ENCODE peak calls at places on chromosomes 13 and 19, in ten cellular contexts. One of them, this sample, is unnamed.

GRCh38 chr13:30898721-30899188 is 7.3 kb upstream of the MEDAG start:
- DNase-seq in HCT116: no peak
- DNase-seq in esophagus muscularis mucosa: no peak
- DNase-seq in GM23338: no peak
- DNase-seq in transverse colon: no peak
- DNase-seq in GM12878: no peak
- DNase-seq in stomach: no peak
- DNase-seq in upper lobe of left lung: peak
- DNase-seq in SK-N-SH: no peak
- DNase-seq in HepG2: peak
- DNase-seq in this sample: no peak

GRCh38 chr13:27472441-27472840 is 22.1 kb upstream of the MTIF3 start:
- DNase-seq in HCT116: no peak
- DNase-seq in esophagus muscularis mucosa: no peak
- DNase-seq in GM23338: no peak
- DNase-seq in transverse colon: no peak
- DNase-seq in GM12878: no peak
- DNase-seq in stomach: no peak
- DNase-seq in upper lobe of left lung: no peak
- DNase-seq in SK-N-SH: no peak
- DNase-seq in HepG2: no peak
- DNase-seq in this sample: no peak

GRCh38 chr13:49821216-49821820 is 28.8 kb upstream of the KPNA3 start:
- DNase-seq in HCT116: no peak
- DNase-seq in esophagus muscularis mucosa: no peak
- DNase-seq in GM23338: peak
- DNase-seq in transverse colon: no peak
- DNase-seq in GM12878: no peak
- DNase-seq in stomach: no peak
- DNase-seq in upper lobe of left lung: no peak
- DNase-seq in SK-N-SH: no peak
- DNase-seq in HepG2: no peak
- DNase-seq in this sample: no peak

GRCh38 chr19:56141416-56141992 is 417 bp downstream of the ZNF444 start:
- DNase-seq in HCT116: no peak
- DNase-seq in esophagus muscularis mucosa: no peak
- DNase-seq in GM23338: peak
- DNase-seq in transverse colon: peak
- DNase-seq in GM12878: no peak
- DNase-seq in stomach: no peak
- DNase-seq in upper lobe of left lung: no peak
- DNase-seq in SK-N-SH: no peak
- DNase-seq in HepG2: no peak
- DNase-seq in this sample: no peak

GRCh38 chr13:97753942-97754670 is 199.4 kb upstream of the IPO5 start:
- DNase-seq in HCT116: no peak
- DNase-seq in esophagus muscularis mucosa: peak
- DNase-seq in GM23338: peak
- DNase-seq in transverse colon: no peak
- DNase-seq in GM12878: no peak
- DNase-seq in stomach: no peak
- DNase-seq in upper lobe of left lung: no peak
- DNase-seq in SK-N-SH: no peak
- DNase-seq in HepG2: no peak
- DNase-seq in this sample: no peak

GRCh38 chr13:33087091-33087490 is 70.9 kb downstream of the KL start:
- DNase-seq in HCT116: no peak
- DNase-seq in esophagus muscularis mucosa: no peak
- DNase-seq in GM23338: no peak
- DNase-seq in transverse colon: no peak
- DNase-seq in GM12878: no peak
- DNase-seq in stomach: no peak
- DNase-seq in upper lobe of left lung: no peak
- DNase-seq in SK-N-SH: no peak
- DNase-seq in HepG2: no peak
- DNase-seq in this sample: no peak

GRCh38 chr19:6264077-6264445 is 15.7 kb downstream of the MLLT1 start:
- DNase-seq in HCT116: no peak
- DNase-seq in esophagus muscularis mucosa: no peak
- DNase-seq in GM23338: no peak
- DNase-seq in transverse colon: no peak
- DNase-seq in GM12878: no peak
- DNase-seq in stomach: no peak
- DNase-seq in upper lobe of left lung: no peak
- DNase-seq in SK-N-SH: no peak
- DNase-seq in HepG2: no peak
- DNase-seq in this sample: no peak

GRCh38 chr19:39430675-39431593 is 4.8 kb downstream of the RPS16 start:
- DNase-seq in HCT116: peak
- DNase-seq in esophagus muscularis mucosa: no peak
- DNase-seq in GM23338: peak
- DNase-seq in transverse colon: peak
- DNase-seq in GM12878: no peak
- DNase-seq in stomach: no peak
- DNase-seq in upper lobe of left lung: peak
- DNase-seq in SK-N-SH: no peak
- DNase-seq in HepG2: peak
- DNase-seq in this sample: no peak

DNA sequence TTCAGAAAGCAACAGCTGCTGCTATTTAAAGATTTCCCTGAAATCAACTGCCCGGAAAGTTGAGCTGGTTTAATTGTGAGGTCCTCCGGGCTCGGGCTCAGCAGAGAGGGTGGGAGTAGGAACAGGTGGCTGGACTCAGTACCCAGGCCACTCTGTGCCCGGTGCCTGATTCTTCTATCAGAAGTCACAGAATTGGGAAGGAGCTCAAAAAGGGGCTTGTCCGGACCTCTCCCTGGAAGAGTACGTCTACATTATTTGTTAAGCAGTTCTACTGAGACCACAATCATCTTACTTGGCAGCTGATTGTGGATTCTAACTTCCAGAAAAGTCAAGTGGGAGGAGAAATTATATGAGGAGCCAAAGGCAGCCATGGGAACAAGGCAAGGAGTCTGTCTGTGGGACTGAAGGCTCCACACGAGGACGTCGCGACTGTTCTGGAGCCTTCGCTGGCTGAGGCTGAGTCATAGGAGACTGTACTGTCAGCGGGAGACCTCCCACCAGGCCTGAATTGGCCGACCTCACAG is 91.7 kb upstream of the ANKRD10 start:
- DNase-seq in HCT116: no peak
- DNase-seq in esophagus muscularis mucosa: no peak
- DNase-seq in GM23338: peak
- DNase-seq in transverse colon: peak
- DNase-seq in GM12878: no peak
- DNase-seq in stomach: no peak
- DNase-seq in upper lobe of left lung: peak
- DNase-seq in SK-N-SH: no peak
- DNase-seq in HepG2: no peak
- DNase-seq in this sample: no peak
- TF ChIP-seq POLR2AphosphoS5 in HCT116: peak
- TF ChIP-seq POLR2AphosphoS5 in esophagus muscularis mucosa: peak
- TF ChIP-seq POLR2AphosphoS5 in GM23338: no peak
- TF ChIP-seq POLR2AphosphoS5 in transverse colon: no peak
- TF ChIP-seq POLR2AphosphoS5 in GM12878: no peak
- TF ChIP-seq POLR2AphosphoS5 in stomach: peak
- TF ChIP-seq POLR2AphosphoS5 in upper lobe of left lung: no peak
- TF ChIP-seq POLR2AphosphoS5 in SK-N-SH: no peak
- TF ChIP-seq POLR2AphosphoS5 in HepG2: no peak
- TF ChIP-seq POLR2AphosphoS5 in this sample: no peak

GRCh38 chr19:30338066-30338465 is 34.1 kb upstream of the ZNF536 start:
- DNase-seq in HCT116: no peak
- DNase-seq in esophagus muscularis mucosa: no peak
- DNase-seq in GM23338: no peak
- DNase-seq in transverse colon: no peak
- DNase-seq in GM12878: no peak
- DNase-seq in stomach: no peak
- DNase-seq in upper lobe of left lung: no peak
- DNase-seq in SK-N-SH: no peak
- DNase-seq in HepG2: no peak
- DNase-seq in this sample: no peak

GRCh38 chr19:30334841-30335240 is 37.3 kb upstream of the ZNF536 start:
- DNase-seq in HCT116: no peak
- DNase-seq in esophagus muscularis mucosa: no peak
- DNase-seq in GM23338: no peak
- DNase-seq in transverse colon: no peak
- DNase-seq in GM12878: no peak
- DNase-seq in stomach: peak
- DNase-seq in upper lobe of left lung: no peak
- DNase-seq in SK-N-SH: no peak
- DNase-seq in HepG2: no peak
- DNase-seq in this sample: no peak

GRCh38 chr19:30333291-30334065 is 38.7 kb upstream of the ZNF536 start:
- DNase-seq in HCT116: no peak
- DNase-seq in esophagus muscularis mucosa: no peak
- DNase-seq in GM23338: no peak
- DNase-seq in transverse colon: no peak
- DNase-seq in GM12878: no peak
- DNase-seq in stomach: no peak
- DNase-seq in upper lobe of left lung: no peak
- DNase-seq in SK-N-SH: no peak
- DNase-seq in HepG2: no peak
- DNase-seq in this sample: no peak

GRCh38 chr19:30336290-30336689 is 35.9 kb upstream of the ZNF536 start:
- DNase-seq in HCT116: no peak
- DNase-seq in esophagus muscularis mucosa: no peak
- DNase-seq in GM23338: no peak
- DNase-seq in transverse colon: no peak
- DNase-seq in GM12878: no peak
- DNase-seq in stomach: peak
- DNase-seq in upper lobe of left lung: no peak
- DNase-seq in SK-N-SH: no peak
- DNase-seq in HepG2: no peak
- DNase-seq in this sample: no peak

DNA sequence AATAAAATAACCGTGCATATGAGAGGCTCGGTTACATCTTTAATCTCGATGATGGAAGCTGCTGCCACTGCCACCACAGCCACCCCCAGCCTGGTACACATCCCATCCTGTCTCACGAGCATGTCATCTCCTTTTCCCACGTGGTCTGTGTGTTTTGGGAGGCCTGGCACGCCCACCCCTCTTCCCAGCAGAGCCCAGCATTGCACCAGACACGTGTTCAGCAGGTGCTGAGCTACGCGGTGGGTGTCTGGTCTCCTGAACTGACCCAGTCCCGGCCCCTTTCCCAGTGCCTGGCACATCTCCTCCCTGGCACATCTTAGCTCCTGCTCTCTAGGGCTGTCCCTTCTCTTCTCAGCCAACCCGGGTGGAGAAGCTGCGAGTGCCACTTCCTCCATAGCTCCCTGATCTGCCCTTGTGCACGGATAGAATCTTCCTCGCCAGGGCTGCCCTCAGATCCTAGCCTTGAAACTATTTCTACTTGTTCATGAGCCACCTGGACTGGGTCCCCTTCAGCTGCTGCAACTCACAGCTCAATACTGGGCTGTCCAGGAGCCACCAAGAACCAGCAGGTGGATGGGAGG is 36.8 kb upstream of the ZNF536 start:
- DNase-seq in HCT116: no peak
- DNase-seq in esophagus muscularis mucosa: no peak
- DNase-seq in GM23338: no peak
- DNase-seq in transverse colon: no peak
- DNase-seq in GM12878: no peak
- DNase-seq in stomach: peak
- DNase-seq in upper lobe of left lung: no peak
- DNase-seq in SK-N-SH: no peak
- DNase-seq in HepG2: no peak
- DNase-seq in this sample: no peak
- TF ChIP-seq CTCF in HCT116: no peak
- TF ChIP-seq CTCF in esophagus muscularis mucosa: no peak
- TF ChIP-seq CTCF in GM23338: no peak
- TF ChIP-seq CTCF in transverse colon: no peak
- TF ChIP-seq CTCF in GM12878: no peak
- TF ChIP-seq CTCF in stomach: no peak
- TF ChIP-seq CTCF in upper lobe of left lung: no peak
- TF ChIP-seq CTCF in SK-N-SH: no peak
- TF ChIP-seq CTCF in HepG2: no peak
- TF ChIP-seq CTCF in this sample: no peak

GRCh38 chr19:40907968-40908735 is 26.1 kb upstream of the CYP2A7 start:
- DNase-seq in HCT116: no peak
- DNase-seq in esophagus muscularis mucosa: no peak
- DNase-seq in GM23338: peak
- DNase-seq in transverse colon: no peak
- DNase-seq in GM12878: no peak
- DNase-seq in stomach: no peak
- DNase-seq in upper lobe of left lung: peak
- DNase-seq in SK-N-SH: no peak
- DNase-seq in HepG2: no peak
- DNase-seq in this sample: peak
- TF ChIP-seq POLR2AphosphoS5 in HCT116: no peak
- TF ChIP-seq POLR2AphosphoS5 in esophagus muscularis mucosa: no peak
- TF ChIP-seq POLR2AphosphoS5 in GM23338: peak
- TF ChIP-seq POLR2AphosphoS5 in transverse colon: no peak
- TF ChIP-seq POLR2AphosphoS5 in GM12878: no peak
- TF ChIP-seq POLR2AphosphoS5 in stomach: no peak
- TF ChIP-seq POLR2AphosphoS5 in upper lobe of left lung: no peak
- TF ChIP-seq POLR2AphosphoS5 in SK-N-SH: no peak
- TF ChIP-seq POLR2AphosphoS5 in HepG2: no peak
- TF ChIP-seq POLR2AphosphoS5 in this sample: no peak

GRCh38 chr19:34431681-34432402 is 3.7 kb downstream of the UBA2 start:
- DNase-seq in HCT116: no peak
- DNase-seq in esophagus muscularis mucosa: no peak
- DNase-seq in GM23338: no peak
- DNase-seq in transverse colon: no peak
- DNase-seq in GM12878: no peak
- DNase-seq in stomach: no peak
- DNase-seq in upper lobe of left lung: no peak
- DNase-seq in SK-N-SH: no peak
- DNase-seq in HepG2: no peak
- DNase-seq in this sample: no peak

GRCh38 chr19:34428549-34429285 is 536 bp downstream of the UBA2 start:
- DNase-seq in HCT116: no peak
- DNase-seq in esophagus muscularis mucosa: no peak
- DNase-seq in GM23338: peak
- DNase-seq in transverse colon: peak
- DNase-seq in GM12878: no peak
- DNase-seq in stomach: peak
- DNase-seq in upper lobe of left lung: peak
- DNase-seq in SK-N-SH: peak
- DNase-seq in HepG2: peak
- DNase-seq in this sample: no peak

GRCh38 chr19:34429553-34429952 is 1.4 kb downstream of the UBA2 start:
- DNase-seq in HCT116: no peak
- DNase-seq in esophagus muscularis mucosa: no peak
- DNase-seq in GM23338: no peak
- DNase-seq in transverse colon: no peak
- DNase-seq in GM12878: no peak
- DNase-seq in stomach: no peak
- DNase-seq in upper lobe of left lung: no peak
- DNase-seq in SK-N-SH: no peak
- DNase-seq in HepG2: no peak
- DNase-seq in this sample: no peak

GRCh38 chr19:34432797-34433196 is 4.6 kb downstream of the UBA2 start:
- DNase-seq in HCT116: no peak
- DNase-seq in esophagus muscularis mucosa: no peak
- DNase-seq in GM23338: peak
- DNase-seq in transverse colon: no peak
- DNase-seq in GM12878: no peak
- DNase-seq in stomach: no peak
- DNase-seq in upper lobe of left lung: no peak
- DNase-seq in SK-N-SH: no peak
- DNase-seq in HepG2: no peak
- DNase-seq in this sample: no peak

DNA sequence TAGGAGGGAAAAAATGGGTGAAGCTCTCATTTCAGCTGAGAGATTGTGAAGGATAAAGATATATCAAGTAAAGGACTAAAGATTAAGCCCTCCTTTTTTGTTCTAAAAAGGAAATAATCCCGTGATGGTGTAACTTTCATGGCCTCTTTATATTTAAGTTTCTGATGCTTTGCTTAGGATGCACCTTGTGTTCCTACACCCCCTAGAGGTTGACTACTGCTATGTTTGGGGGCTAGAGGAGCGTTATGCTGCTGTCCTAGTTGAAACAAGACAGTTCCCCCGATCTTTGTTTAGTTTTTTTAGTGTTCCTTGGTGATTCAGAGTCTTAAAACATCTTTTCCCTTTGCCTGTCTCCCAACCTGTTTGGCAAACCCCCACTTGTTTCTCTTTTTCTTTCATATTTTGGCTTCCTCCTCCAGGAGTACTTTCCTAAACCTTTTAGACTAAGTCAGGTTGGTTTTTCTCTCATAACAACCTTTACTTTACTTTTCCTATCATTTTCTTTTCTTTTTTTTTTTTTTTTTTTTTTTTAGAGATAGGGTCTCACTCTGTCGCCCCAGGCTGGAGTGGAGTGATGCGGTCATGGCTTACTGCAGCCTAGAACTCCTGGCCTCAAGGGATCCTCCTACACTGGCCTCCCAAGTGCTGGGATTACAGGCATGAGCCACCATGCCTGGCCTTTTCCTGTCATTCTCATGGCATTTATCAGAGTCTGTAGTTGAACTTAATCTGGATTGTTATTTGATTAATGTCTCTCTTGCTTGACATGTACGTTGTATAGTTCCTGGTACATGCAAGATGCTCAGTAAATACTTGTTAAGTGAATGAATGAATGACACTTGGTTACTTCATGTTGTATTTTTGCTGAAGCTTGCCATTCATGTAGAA is 2.8 kb downstream of the UBA2 start:
- DNase-seq in HCT116: peak
- DNase-seq in esophagus muscularis mucosa: no peak
- DNase-seq in GM23338: peak
- DNase-seq in transverse colon: no peak
- DNase-seq in GM12878: no peak
- DNase-seq in stomach: no peak
- DNase-seq in upper lobe of left lung: no peak
- DNase-seq in SK-N-SH: peak
- DNase-seq in HepG2: peak
- DNase-seq in this sample: no peak
- TF ChIP-seq CTCF in HCT116: peak
- TF ChIP-seq CTCF in esophagus muscularis mucosa: peak
- TF ChIP-seq CTCF in GM23338: peak
- TF ChIP-seq CTCF in transverse colon: peak
- TF ChIP-seq CTCF in GM12878: peak
- TF ChIP-seq CTCF in stomach: no peak
- TF ChIP-seq CTCF in upper lobe of left lung: peak
- TF ChIP-seq CTCF in SK-N-SH: peak
- TF ChIP-seq CTCF in HepG2: peak
- TF ChIP-seq CTCF in this sample: peak

This sample was measured in breast epithelium.